ENCODE peak calls at places on chromosome 1, in five cellular contexts. O is GM23338, Z is MM.1S, Q is mammary epithelial cell, T is fibroblast of pulmonary artery. M is an unnamed sample.

GRCh38 chr1:116556289-116557006 is 14.4 kb downstream of the CD58 start:
- DNase-seq in O (no peak), Z (peak), Q (peak), T (peak), M (peak)

GRCh38 chr1:3237994-3238704 is 169.1 kb downstream of the PRDM16 start:
- DNase-seq in O (no peak), Z (no peak), Q (no peak), T (no peak), M (no peak)

GRCh38 chr1:68165665-68166064 is 66.7 kb downstream of the WLS start:
- DNase-seq in O (no peak), Z (no peak), Q (no peak), T (no peak), M (no peak)

GRCh38 chr1:215141460-215141859 is 58.9 kb downstream of the KCNK2 start:
- DNase-seq in O (no peak), Z (no peak), Q (no peak), T (no peak), M (no peak)

GRCh38 chr1:119919241-119919640 is 22.9 kb upstream of the ADAM30 start:
- DNase-seq in O (no peak), Z (no peak), Q (no peak), T (no peak), M (no peak)

GRCh38 chr1:153697191-153697872 is 18.8 kb downstream of the NPR1 start:
- DNase-seq in O (peak), Z (no peak), Q (no peak), T (peak), M (no peak)

GRCh38 chr1:23797478-23798448 is 2.8 kb downstream of the GALE start:
- DNase-seq in O (no peak), Z (no peak), Q (no peak), T (no peak), M (no peak)

GRCh38 chr1:222058249-222058648 is 316.4 kb upstream of the DUSP10 start:
- DNase-seq in O (no peak), Z (no peak), Q (no peak), T (no peak), M (no peak)

GRCh38 chr1:246724725-246725095 is 501 bp downstream of the SCCPDH start:
- DNase-seq in O (peak), Z (peak), Q (no peak), T (peak), M (peak)

GRCh38 chr1:225825078-225825477 is 15.2 kb downstream of the EPHX1 start:
- DNase-seq in O (no peak), Z (no peak), Q (no peak), T (no peak), M (no peak)

GRCh38 chr1:17621691-17622090 is 82.2 kb downstream of the ARHGEF10L start:
- DNase-seq in O (no peak), Z (no peak), Q (no peak), T (no peak), M (no peak)

GRCh38 chr1:154220970-154221814 is 437 bp downstream of the UBAP2L start:
- DNase-seq in O (peak), Z (peak), Q (peak), T (peak), M (peak)

GRCh38 chr1:232384172-232384571 is 245.8 kb downstream of the SIPA1L2 start:
- DNase-seq in O (no peak), Z (no peak), Q (no peak), T (no peak), M (no peak)

GRCh38 chr1:156407344-156407743 is 38.3 kb downstream of the RHBG start:
- DNase-seq in O (peak), Z (no peak), Q (no peak), T (no peak), M (no peak)

GRCh38 chr1:205950826-205951549 is 7.7 kb upstream of the SLC26A9 start:
- DNase-seq in O (no peak), Z (no peak), Q (peak), T (peak), M (peak)

GRCh38 chr1:79875187-79875586 is 868.7 kb upstream of the ADGRL4 start:
- DNase-seq in O (no peak), Z (no peak), Q (no peak), T (no peak), M (no peak)

GRCh38 chr1:180563013-180563827 is 4.5 kb downstream of the OVAAL start:
- DNase-seq in O (no peak), Z (no peak), Q (peak), T (peak), M (peak)

GRCh38 chr1:38337711-38338110 is 291.1 kb upstream of the POU3F1 start:
- DNase-seq in O (no peak), Z (no peak), Q (no peak), T (no peak), M (no peak)
- TF ChIP-seq CTCF in O (no peak), Z (no peak), Q (no peak), T (no peak), M (no peak)

GRCh38 chr1:53541263-53541625 is 82.0 kb downstream of the DMRTB1 start:
- DNase-seq in O (no peak), Z (no peak), Q (no peak), T (no peak), M (no peak)

GRCh38 chr1:53540604-53541262 is 81.5 kb downstream of the DMRTB1 start:
- DNase-seq in O (no peak), Z (no peak), Q (no peak), T (no peak), M (no peak)

GRCh38 chr1:53539226-53539625 is 80.0 kb downstream of the DMRTB1 start:
- DNase-seq in O (no peak), Z (no peak), Q (no peak), T (no peak), M (no peak)

GRCh38 chr1:53541761-53542550 is 82.8 kb downstream of the DMRTB1 start:
- DNase-seq in O (peak), Z (peak), Q (no peak), T (peak), M (peak)

GRCh38 chr1:53539711-53540603 is 80.8 kb downstream of the DMRTB1 start:
- DNase-seq in O (no peak), Z (no peak), Q (no peak), T (no peak), M (no peak)
- H3K4me3 ChIP-seq in O (no peak), Z (no peak), Q (no peak), T (no peak), M (no peak)

GRCh38 chr1:112708002-112708448 is 1.1 kb upstream of the RHOC start:
- DNase-seq in O (no peak), Z (no peak), Q (no peak), T (no peak), M (no peak)

GRCh38 chr1:112706505-112707216 is at the start of gene RHOC:
- DNase-seq in O (peak), Z (peak), Q (no peak), T (peak), M (peak)

GRCh38 chr1:112704908-112705627 is 1.9 kb downstream of the RHOC start:
- DNase-seq in O (peak), Z (peak), Q (peak), T (peak), M (peak)

GRCh38 chr1:112708489-112708888 is 1.6 kb upstream of the RHOC start:
- DNase-seq in O (no peak), Z (no peak), Q (no peak), T (no peak), M (no peak)

DNA sequence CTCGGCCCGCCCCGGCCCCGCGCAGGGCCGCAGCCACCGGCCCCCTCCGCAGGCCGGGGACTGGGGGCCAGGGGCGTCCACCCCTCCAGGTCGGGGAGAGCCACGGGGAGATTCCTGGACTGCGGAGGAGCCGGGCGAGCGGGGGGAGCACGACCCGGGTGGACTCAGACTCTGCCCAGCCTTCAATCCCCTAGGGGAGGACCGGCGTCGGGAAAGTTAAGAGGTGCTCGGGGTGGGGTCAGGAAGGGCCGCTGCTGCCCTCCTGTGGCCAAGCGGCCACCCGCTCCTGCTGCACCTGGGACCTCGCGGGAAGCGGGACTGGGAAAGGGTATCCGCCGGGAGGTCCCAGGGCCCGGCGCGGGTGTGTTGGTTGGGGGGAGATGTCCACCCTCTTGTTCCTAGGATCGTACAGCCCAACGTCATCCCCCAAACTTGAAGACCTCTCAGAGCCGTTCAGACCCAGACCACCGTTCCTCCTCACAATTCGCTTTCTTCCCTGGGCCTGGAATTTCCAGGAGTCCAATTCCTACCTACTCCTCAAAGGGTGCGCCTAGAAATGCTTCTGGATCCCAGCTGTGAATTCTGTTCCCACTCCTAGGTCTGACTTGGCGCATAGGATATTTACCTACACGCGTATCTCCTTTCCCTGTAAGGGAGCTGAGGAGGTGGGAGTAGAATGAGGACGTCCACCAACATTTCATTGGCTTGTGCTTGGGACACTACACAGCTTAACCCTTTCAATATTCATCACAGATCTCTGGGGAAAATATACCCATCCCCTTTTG is 482 bp upstream of the RHOC start:
- DNase-seq in O (peak), Z (peak), Q (peak), T (peak), M (peak)
- TF ChIP-seq CTCF in O (peak), Z (peak), Q (peak), T (peak), M (peak)

DNA sequence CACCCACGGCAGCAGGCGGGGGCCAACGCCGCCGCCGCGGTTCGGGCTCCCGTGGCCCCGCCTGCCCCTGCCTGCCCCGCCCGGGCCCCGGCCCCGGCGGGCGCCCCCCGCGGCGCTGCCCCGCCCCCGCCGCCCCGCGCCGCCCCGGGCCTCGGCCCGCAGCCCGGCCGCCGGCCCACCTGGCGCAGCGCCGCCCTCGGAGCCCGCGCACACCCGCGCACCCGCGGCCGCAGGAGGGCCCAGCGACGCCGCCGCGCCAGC is at the start of gene WNT3A:
- DNase-seq in O (no peak), Z (no peak), Q (no peak), T (no peak), M (no peak)
- H3K4me3 ChIP-seq in O (peak), Z (no peak), Q (peak), T (no peak), M (no peak)

DNA sequence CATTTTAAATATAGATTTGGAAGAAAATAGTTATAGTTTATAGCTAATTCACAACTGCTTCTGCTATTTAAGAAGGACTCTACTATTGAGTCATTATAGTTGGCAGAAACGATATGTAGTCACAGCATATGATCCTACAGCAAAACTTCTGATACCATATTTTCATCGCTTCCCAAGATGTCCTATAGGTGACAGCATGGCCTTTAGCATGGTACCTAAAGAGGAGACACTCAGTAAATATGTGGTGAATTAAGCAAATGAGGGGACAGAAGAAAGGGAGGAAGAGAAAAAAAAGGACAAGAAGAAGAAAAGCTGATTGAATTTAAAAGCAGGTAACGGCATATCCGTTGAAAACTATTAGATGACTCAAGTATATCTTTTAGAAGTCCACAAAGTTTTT is 77.2 kb downstream of the PTGER3 start:
- DNase-seq in O (no peak), Z (no peak), Q (no peak), T (no peak), M (no peak)
- TF ChIP-seq CTCF in O (peak), Z (no peak), Q (no peak), T (no peak), M (no peak)